ENCODE peak calls at places on chromosomes 2 and 18, in five cellular contexts. O is neuronal stem cell, S is IMR-90, L is mesenchymal stem cell, K is H1. Y is an unnamed sample.

GRCh38 chr2:160044728-160045127 is 17.7 kb downstream of the PLA2R1 start:
- DNase-seq in O (no peak), S (no peak), L (no peak), K (no peak), Y (no peak)

GRCh38 chr2:6982934-6983589 is 65.8 kb downstream of the RNF144A start:
- DNase-seq in O (no peak), S (no peak), L (peak), K (no peak), Y (no peak)

GRCh38 chr2:66733361-66733760 is 298.4 kb downstream of the MEIS1 start:
- DNase-seq in O (no peak), S (no peak), L (no peak), K (no peak), Y (no peak)

GRCh38 chr2:236856856-236857616 is 228.7 kb upstream of the COPS8 start:
- DNase-seq in O (peak), S (no peak), L (no peak), K (no peak), Y (peak)

GRCh38 chr2:70954886-70955285 is 19.2 kb downstream of the ATP6V1B1 start:
- DNase-seq in O (no peak), S (no peak), L (no peak), K (no peak), Y (no peak)

GRCh38 chr2:181943411-181944124 is 42.1 kb upstream of the PPP1R1C start:
- DNase-seq in O (no peak), S (no peak), L (no peak), K (no peak), Y (no peak)

GRCh38 chr2:69382547-69382946 is 4.5 kb downstream of the GFPT1 start:
- DNase-seq in O (no peak), S (no peak), L (no peak), K (no peak), Y (no peak)

GRCh38 chr2:54579682-54580349 is 123.7 kb downstream of the SPTBN1 start:
- DNase-seq in O (no peak), S (no peak), L (no peak), K (no peak), Y (no peak)

GRCh38 chr2:147224070-147224469 is 620.8 kb upstream of the ACVR2A start:
- DNase-seq in O (no peak), S (no peak), L (no peak), K (no peak), Y (peak)

GRCh38 chr2:156077041-156077735 is 255.3 kb downstream of the NR4A2 start:
- DNase-seq in O (no peak), S (no peak), L (no peak), K (no peak), Y (no peak)

GRCh38 chr2:19868705-19869550 is 32.9 kb downstream of the TTC32 start:
- DNase-seq in O (peak), S (no peak), L (peak), K (peak), Y (peak)

GRCh38 chr2:1974391-1974790 is 230.1 kb upstream of the PXDN start:
- DNase-seq in O (no peak), S (no peak), L (no peak), K (no peak), Y (peak)

GRCh38 chr18:39232937-39233336 is 1667.3 kb upstream of the CELF4 start:
- DNase-seq in O (no peak), S (no peak), L (no peak), K (no peak), Y (no peak)

GRCh38 chr18:44750774-44751173 is 70.1 kb downstream of the SETBP1 start:
- DNase-seq in O (no peak), S (no peak), L (no peak), K (no peak), Y (no peak)

GRCh38 chr2:43102366-43103092 is 123.9 kb downstream of the ZFP36L2 start:
- DNase-seq in O (no peak), S (peak), L (no peak), K (no peak), Y (no peak)

GRCh38 chr2:118803012-118803411 is 44.4 kb downstream of the EN1 start:
- DNase-seq in O (no peak), S (no peak), L (no peak), K (no peak), Y (no peak)

GRCh38 chr2:168730391-168730790 is 72.0 kb upstream of the NOSTRIN start:
- DNase-seq in O (no peak), S (peak), L (no peak), K (no peak), Y (peak)

GRCh38 chr2:74080346-74080745 is 67.4 kb downstream of the BOLA3 start:
- DNase-seq in O (no peak), S (no peak), L (no peak), K (no peak), Y (peak)

GRCh38 chr2:108124733-108125132 is 115.0 kb upstream of the SULT1C3 start:
- DNase-seq in O (no peak), S (no peak), L (no peak), K (no peak), Y (no peak)

GRCh38 chr2:151417650-151418049 is 7.9 kb downstream of the RIF1 start:
- DNase-seq in O (no peak), S (no peak), L (no peak), K (no peak), Y (no peak)

GRCh38 chr18:57223160-57223870 is 76.4 kb downstream of the BOD1L2 start:
- DNase-seq in O (no peak), S (no peak), L (no peak), K (no peak), Y (no peak)

GRCh38 chr2:190359896-190360376 is 16.5 kb downstream of the INPP1 start:
- DNase-seq in O (no peak), S (peak), L (peak), K (no peak), Y (peak)

GRCh38 chr2:162821176-162821575 is 17.4 kb downstream of the KCNH7 start:
- DNase-seq in O (no peak), S (no peak), L (peak), K (no peak), Y (no peak)

GRCh38 chr2:27428978-27429541 is 629 bp downstream of the NRBP1 start:
- DNase-seq in O (peak), S (peak), L (peak), K (peak), Y (peak)

GRCh38 chr18:48836231-48836805 is 114.4 kb downstream of the SMAD7 start:
- DNase-seq in O (no peak), S (no peak), L (no peak), K (no peak), Y (no peak)

GRCh38 chr2:68912732-68913131 is 40.0 kb downstream of the GKN2 start:
- DNase-seq in O (no peak), S (no peak), L (no peak), K (no peak), Y (no peak)

GRCh38 chr2:60472026-60472425 is 81.4 kb downstream of the BCL11A start:
- DNase-seq in O (no peak), S (no peak), L (no peak), K (no peak), Y (no peak)

GRCh38 chr18:50107468-50107867 is 87.5 kb downstream of the MYO5B start:
- DNase-seq in O (no peak), S (no peak), L (no peak), K (no peak), Y (no peak)

GRCh38 chr2:228180126-228181097 is 1.1 kb downstream of the SPHKAP start:
- DNase-seq in O (peak), S (no peak), L (no peak), K (peak), Y (peak)

GRCh38 chr2:112980537-112980936 is 2.7 kb downstream of the IL36G start:
- DNase-seq in O (no peak), S (no peak), L (no peak), K (no peak), Y (no peak)

GRCh38 chr2:47056875-47057731 is 98.0 kb downstream of the STPG4 start:
- DNase-seq in O (no peak), S (no peak), L (peak), K (no peak), Y (no peak)

GRCh38 chr18:12366379-12366778 is 10.6 kb downstream of the AFG3L2 start:
- DNase-seq in O (no peak), S (no peak), L (no peak), K (no peak), Y (no peak)

GRCh38 chr2:225764346-225764745 is 364.8 kb downstream of the NYAP2 start:
- DNase-seq in O (no peak), S (no peak), L (no peak), K (no peak), Y (no peak)

GRCh38 chr2:238207006-238207405 is 3.5 kb upstream of the ILKAP start:
- DNase-seq in O (no peak), S (no peak), L (peak), K (no peak), Y (no peak)

GRCh38 chr2:238203973-238204683 is 633 bp upstream of the ILKAP start:
- DNase-seq in O (no peak), S (no peak), L (no peak), K (no peak), Y (no peak)

GRCh38 chr2:238203104-238203972 is at the start of gene ILKAP:
- DNase-seq in O (peak), S (peak), L (peak), K (peak), Y (peak)

GRCh38 chr2:238202326-238203103 is 980 bp downstream of the ILKAP start:
- DNase-seq in O (no peak), S (peak), L (peak), K (no peak), Y (peak)
- H3K4me3 ChIP-seq in O (peak), S (peak), L (peak), K (peak), Y (peak)

GRCh38 chr2:26318950-26319349 is 27.0 kb upstream of the SELENOI start:
- DNase-seq in O (no peak), S (no peak), L (no peak), K (no peak), Y (peak)
- H2BK15ac ChIP-seq in O (no peak), S (no peak), L (no peak), K (no peak), Y (no peak)

DNA sequence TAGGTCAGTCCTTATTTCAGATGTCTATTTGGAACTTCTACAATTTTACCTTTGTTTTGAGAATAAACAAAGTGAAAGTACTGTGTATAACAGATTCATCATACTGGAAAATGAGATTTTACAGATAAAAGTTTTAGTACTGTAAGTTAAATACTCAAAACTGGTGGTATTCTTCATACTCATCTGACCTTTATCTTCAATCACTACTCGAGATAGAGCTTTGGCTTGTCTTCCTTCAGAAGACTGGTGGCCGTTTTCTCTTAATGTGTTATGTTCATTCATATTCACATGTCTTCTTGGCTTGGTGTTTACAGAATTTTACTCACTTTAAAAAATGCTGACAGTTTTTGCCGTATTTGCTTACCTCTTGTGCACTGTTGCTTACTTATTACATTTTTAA is 2.1 kb downstream of the SPOPL start:
- DNase-seq in O (no peak), S (no peak), L (no peak), K (no peak), Y (no peak)
- H3K4me3 ChIP-seq in O (no peak), S (no peak), L (peak), K (no peak), Y (no peak)

GRCh38 chr2:44579837-44580230 is 218.1 kb downstream of the CAMKMT start:
- DNase-seq in O (no peak), S (no peak), L (no peak), K (no peak), Y (no peak)

GRCh38 chr2:44580875-44581515 is 219.2 kb downstream of the CAMKMT start:
- DNase-seq in O (no peak), S (no peak), L (no peak), K (no peak), Y (no peak)

GRCh38 chr2:44578401-44579135 is 216.8 kb downstream of the CAMKMT start:
- DNase-seq in O (no peak), S (peak), L (peak), K (no peak), Y (no peak)

GRCh38 chr2:44582363-44583008 is 220.7 kb downstream of the CAMKMT start:
- DNase-seq in O (no peak), S (peak), L (no peak), K (no peak), Y (no peak)

DNA sequence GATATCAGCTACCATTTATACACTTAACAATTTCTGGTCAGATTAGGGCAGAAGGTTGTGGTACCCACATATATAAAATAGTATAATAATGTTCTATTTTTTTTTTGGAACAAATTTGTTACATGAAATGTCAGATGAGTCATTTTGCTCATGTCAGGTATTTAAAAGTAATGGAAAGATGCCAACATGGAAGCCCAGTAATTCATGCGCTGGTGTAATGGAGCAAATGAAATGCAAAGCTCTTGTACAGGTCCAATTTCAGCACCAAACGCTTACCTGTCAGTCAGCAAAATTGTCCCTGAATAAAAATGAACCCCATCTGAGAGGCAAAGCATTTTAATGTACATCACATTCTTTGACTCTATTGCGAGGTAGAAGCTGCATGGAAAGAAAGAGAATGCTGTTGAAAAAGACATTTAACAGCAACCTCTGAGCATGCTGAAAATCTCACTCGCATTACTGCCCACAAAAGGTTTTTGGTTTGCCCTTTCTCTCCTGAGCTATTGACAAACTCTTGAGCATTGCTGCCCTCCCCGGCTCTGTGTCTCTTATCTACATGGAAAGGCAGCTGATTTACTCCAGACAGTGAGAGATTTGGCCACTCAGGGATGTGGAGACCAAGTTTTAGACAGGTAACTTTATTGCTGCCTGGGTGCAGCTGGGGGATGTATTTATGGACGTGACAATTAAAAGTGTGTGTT is 217.5 kb downstream of the CAMKMT start:
- DNase-seq in O (no peak), S (no peak), L (no peak), K (no peak), Y (no peak)
- H2BK15ac ChIP-seq in O (no peak), S (no peak), L (no peak), K (no peak), Y (no peak)

GRCh38 chr2:128771401-128771800 is 452.7 kb upstream of the HS6ST1 start:
- DNase-seq in O (no peak), S (no peak), L (no peak), K (peak), Y (no peak)

GRCh38 chr2:128768066-128768465 is 449.4 kb upstream of the HS6ST1 start:
- DNase-seq in O (no peak), S (no peak), L (no peak), K (no peak), Y (no peak)

GRCh38 chr2:128769457-128770142 is 450.9 kb upstream of the HS6ST1 start:
- DNase-seq in O (no peak), S (no peak), L (no peak), K (no peak), Y (no peak)

GRCh38 chr2:128772671-128773070 is 454.0 kb upstream of the HS6ST1 start:
- DNase-seq in O (no peak), S (no peak), L (no peak), K (peak), Y (no peak)

DNA sequence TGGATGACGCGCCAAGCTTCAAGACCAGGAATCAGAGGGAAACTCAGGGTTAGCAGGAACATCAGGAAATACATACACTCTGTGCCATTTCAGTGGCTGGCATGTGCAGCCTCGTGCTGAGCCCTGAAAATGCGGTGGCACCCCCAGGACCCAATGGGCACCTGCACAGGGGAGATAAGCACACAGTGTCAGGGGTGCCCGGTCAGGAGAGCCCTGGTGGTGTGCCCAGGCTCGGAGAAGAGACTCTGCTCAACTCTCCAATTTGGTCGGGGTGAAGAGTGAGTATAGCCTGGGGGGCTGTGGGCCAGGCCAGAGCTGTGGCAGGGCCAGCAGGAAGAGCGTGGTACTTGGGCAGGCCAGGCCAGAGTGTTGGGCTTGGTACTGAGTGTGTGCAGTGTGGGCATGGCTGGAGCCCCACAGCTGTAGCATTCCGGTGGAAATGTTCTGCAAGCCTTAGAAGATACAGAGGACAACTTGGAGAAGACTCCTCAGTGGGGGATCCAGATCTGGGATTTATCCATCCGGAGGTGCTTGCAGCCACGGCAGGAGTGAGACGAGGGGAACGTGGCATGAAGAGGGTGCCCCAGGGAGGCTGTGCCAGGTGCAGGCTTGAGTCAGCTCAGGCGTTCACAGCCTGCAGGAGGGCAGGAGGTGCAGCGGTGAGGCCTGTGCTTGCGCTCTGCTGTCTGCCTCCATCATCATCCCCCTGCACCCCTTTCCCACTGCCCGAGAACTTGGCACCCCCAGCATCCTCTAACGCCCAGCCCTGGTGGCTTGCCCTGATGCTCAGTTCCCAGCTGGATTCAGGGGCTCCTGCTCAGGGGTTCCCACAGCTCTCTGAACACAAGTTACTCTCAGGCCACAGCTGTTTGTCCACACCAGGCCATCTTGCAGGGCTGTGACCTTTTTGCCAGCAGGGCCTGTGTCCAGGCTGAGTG is 451.7 kb upstream of the HS6ST1 start:
- DNase-seq in O (no peak), S (no peak), L (no peak), K (peak), Y (no peak)
- H3K4me3 ChIP-seq in O (no peak), S (no peak), L (no peak), K (no peak), Y (no peak)

DNA sequence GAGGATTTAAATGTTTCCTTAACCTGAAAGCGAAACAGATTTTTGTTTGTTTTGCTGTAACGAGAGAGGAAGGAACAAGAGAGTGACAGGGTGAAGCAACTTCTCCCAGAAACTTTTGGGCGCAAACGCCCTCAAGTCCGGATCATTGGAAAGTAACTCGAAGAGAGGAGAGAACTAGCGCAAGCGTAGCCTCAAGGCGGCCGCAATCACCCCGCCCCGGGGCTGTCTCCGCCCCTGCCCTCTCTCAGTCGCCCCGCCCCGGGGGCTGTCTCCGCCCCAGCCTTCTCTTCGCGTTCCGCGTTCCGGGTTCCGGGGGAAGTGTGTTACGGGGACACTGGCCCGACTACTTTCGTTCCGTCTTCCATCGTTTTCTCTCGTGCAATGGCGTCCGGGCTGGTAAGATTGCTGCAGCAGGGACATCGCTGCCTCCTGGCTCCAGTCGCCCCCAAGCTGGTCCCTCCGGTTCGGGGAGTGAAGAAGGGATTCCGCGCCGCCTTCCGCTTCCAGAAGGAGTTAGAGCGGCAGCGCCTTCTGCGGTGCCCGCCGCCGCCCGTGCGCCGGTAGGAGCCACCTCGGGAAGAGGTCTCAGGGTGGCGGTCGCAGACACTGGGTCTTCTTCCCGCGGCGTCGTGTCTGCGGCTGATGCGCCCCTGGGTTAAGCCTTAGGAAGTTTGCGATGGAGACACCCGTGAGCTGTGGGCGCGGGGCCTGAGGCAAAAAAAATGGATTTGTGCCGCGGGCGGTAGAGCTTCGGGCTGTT is at the start of gene MRPL44:
- DNase-seq in O (peak), S (peak), L (peak), K (peak), Y (peak)
- H2BK15ac ChIP-seq in O (no peak), S (no peak), L (peak), K (no peak), Y (peak)

DNA sequence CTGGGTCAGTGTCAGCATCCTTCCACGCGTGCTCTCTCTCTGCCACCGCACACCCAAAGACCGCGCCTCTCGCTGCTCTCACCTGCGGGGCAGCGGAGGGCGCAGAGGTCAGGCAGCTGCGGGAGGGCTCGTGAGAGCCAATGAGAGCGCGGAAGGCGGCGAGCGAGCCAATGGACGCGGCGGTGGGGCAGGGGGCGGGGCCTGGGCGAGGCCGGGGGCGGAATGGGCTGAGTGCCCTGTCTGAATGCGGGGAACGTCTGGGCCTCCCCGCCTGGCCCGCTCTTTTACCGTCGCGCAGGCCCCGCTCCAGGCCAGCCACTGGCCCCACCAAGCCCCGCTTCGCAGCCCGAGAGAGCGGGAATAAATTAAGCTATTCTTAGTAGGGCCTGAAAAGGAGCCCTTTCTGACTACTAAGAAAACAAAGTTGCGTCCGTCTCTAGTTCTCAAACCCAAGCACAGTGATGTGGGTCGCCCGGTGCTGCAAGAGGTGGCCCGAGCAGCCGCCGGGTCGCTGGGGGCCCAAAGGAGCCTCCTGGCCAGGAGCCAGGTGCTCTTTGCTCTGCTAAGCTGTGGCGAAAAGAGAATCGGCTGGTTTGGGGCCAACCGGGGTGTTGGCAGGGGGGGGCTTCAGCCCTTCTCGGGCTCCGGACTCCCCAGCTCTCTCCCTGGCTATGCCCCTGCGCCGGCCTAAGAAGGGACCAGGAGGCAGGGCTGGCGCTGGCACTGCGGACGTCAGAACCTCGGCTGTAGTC is 81.1 kb upstream of the GLI2 start:
- DNase-seq in O (peak), S (no peak), L (no peak), K (peak), Y (peak)
- H3K4me3 ChIP-seq in O (no peak), S (no peak), L (no peak), K (no peak), Y (no peak)